ENCODE peak calls at places on chromosomes 12 and 14, in ten cellular contexts. K, O, P, Z, D, U, E, F, R and C are unnamed samples.

GRCh38 chr12:29921307-29921706 is 137.6 kb upstream of the TMTC1 start:
- DNase-seq in P (no peak), Z (no peak), F (no peak), O (no peak), E (no peak), R (no peak), D (no peak), U (peak; percentile 59), K (no peak), C (no peak)

GRCh38 chr12:89552376-89552775 is 26.5 kb upstream of the POC1B start:
- DNase-seq in U (no peak), F (no peak), Z (no peak), P (no peak), R (no peak), O (no peak), D (no peak), E (no peak), K (no peak), C (no peak)

GRCh38 chr12:122250047-122250446 is 16.2 kb downstream of the VPS33A start:
- DNase-seq in K (no peak), P (no peak), F (no peak), U (no peak), E (no peak), R (no peak), D (no peak), O (no peak), Z (no peak), C (no peak)

GRCh38 chr14:77459072-77459723 is 1.3 kb downstream of the AHSA1 start:
- DNase-seq in U (peak; percentile 63), E (peak; percentile 57), R (peak; percentile 54), O (no peak), F (no peak), K (no peak), Z (peak; percentile 78), P (peak; percentile 80), D (peak; percentile 51), C (no peak)

GRCh38 chr14:75422169-75422568 is 5.7 kb upstream of the JDP2 start:
- DNase-seq in R (no peak), U (no peak), P (no peak), O (no peak), Z (no peak), E (no peak), F (no peak), D (no peak), K (no peak), C (no peak)

GRCh38 chr14:72169521-72169920 is 237.3 kb downstream of the RGS6 start:
- DNase-seq in Z (no peak), O (no peak), F (no peak), E (no peak), K (no peak), U (peak; percentile 14), D (no peak), R (no peak), P (no peak), C (no peak)

GRCh38 chr14:72000907-72001306 is 68.7 kb downstream of the RGS6 start:
- DNase-seq in P (no peak), O (peak; percentile 48), D (no peak), K (no peak), F (peak; percentile 81), U (no peak), Z (no peak), R (no peak), E (no peak), C (peak; percentile 80)

GRCh38 chr12:124673881-124674617 is 106.6 kb upstream of the NCOR2 start:
- DNase-seq in R (no peak), Z (no peak), U (no peak), F (no peak), D (no peak), E (no peak), P (no peak), K (no peak), O (no peak), C (no peak)

GRCh38 chr14:61107896-61108295 is 126.9 kb downstream of the SLC38A6 start:
- DNase-seq in K (no peak), R (no peak), U (no peak), F (no peak), O (no peak), Z (no peak), D (no peak), E (no peak), P (no peak), C (no peak)

GRCh38 chr12:2248901-2249381 is 196.2 kb downstream of the CACNA1C start:
- DNase-seq in R (no peak), O (no peak), F (peak; percentile 62), Z (no peak), D (no peak), E (no peak), K (no peak), U (no peak), P (no peak), C (no peak)

GRCh38 chr12:108358580-108358965 is 19.5 kb upstream of the CMKLR1 start:
- DNase-seq in K (no peak), E (no peak), Z (no peak), F (no peak), D (no peak), U (no peak), P (no peak), R (no peak), O (no peak), C (no peak)

GRCh38 chr12:50246873-50247612 is 36.3 kb downstream of the LIMA1 start:
- DNase-seq in K (no peak), D (peak; percentile 23), O (no peak), U (peak; percentile 99), E (no peak), R (peak; percentile 67), F (peak; percentile 71), Z (peak; percentile 10), P (no peak), C (peak; percentile 67)

GRCh38 chr12:92961949-92962348 is 32.9 kb upstream of the EEA1 start:
- DNase-seq in P (no peak), E (no peak), D (no peak), Z (no peak), R (no peak), U (peak; percentile 67), F (no peak), K (no peak), O (no peak), C (no peak)

GRCh38 chr12:50558970-50559369 is 54.2 kb downstream of the DIP2B start:
- DNase-seq in K (no peak), P (no peak), Z (no peak), O (no peak), E (no peak), D (no peak), U (no peak), F (no peak), R (no peak), C (no peak)

GRCh38 chr12:5003025-5003666 is 40.5 kb upstream of the KCNA5 start:
- DNase-seq in U (peak; percentile 78), O (peak; percentile 61), P (peak; percentile 84), K (peak; percentile 36), F (peak; percentile 74), Z (peak; percentile 58), R (peak; percentile 55), D (no peak), E (peak; percentile 4), C (peak; percentile 67)

GRCh38 chr14:34733245-34733644 is 18.9 kb upstream of the CFL2 start:
- DNase-seq in O (no peak), K (no peak), Z (no peak), R (no peak), U (no peak), P (no peak), D (no peak), E (no peak), F (no peak), C (no peak)

GRCh38 chr14:102770910-102771543 is 6.2 kb upstream of the TRAF3 start:
- DNase-seq in E (no peak), P (no peak), Z (no peak), R (no peak), U (no peak), D (no peak), O (peak; percentile 35), K (no peak), F (no peak), C (no peak)

GRCh38 chr14:44768935-44769334 is 192.8 kb downstream of the KLHL28 start:
- DNase-seq in R (no peak), D (no peak), Z (no peak), P (no peak), U (no peak), K (no peak), O (no peak), F (no peak), E (no peak), C (no peak)

GRCh38 chr14:99760817-99761216 is 32.4 kb upstream of the EML1 start:
- DNase-seq in Z (no peak), P (no peak), R (no peak), K (no peak), O (no peak), U (no peak), E (no peak), F (no peak), D (no peak), C (no peak)

GRCh38 chr14:60169722-60170121 is 4.5 kb upstream of the DHRS7 start:
- DNase-seq in R (no peak), E (no peak), U (no peak), O (no peak), P (no peak), F (no peak), Z (no peak), D (no peak), K (no peak), C (no peak)

GRCh38 chr14:98494582-98494981 is 777.4 kb downstream of the BCL11B start:
- DNase-seq in K (no peak), F (no peak), Z (no peak), P (no peak), E (no peak), R (no peak), D (no peak), U (peak; percentile 25), O (no peak), C (no peak)

GRCh38 chr14:89466460-89466859 is 49.4 kb upstream of the FOXN3 start:
- DNase-seq in U (no peak), O (no peak), D (peak; percentile 20), Z (peak; percentile 10), F (no peak), K (no peak), P (no peak), E (peak; percentile 45), R (no peak), C (no peak)

GRCh38 chr14:29759521-29760340 is 167.9 kb downstream of the PRKD1 start:
- DNase-seq in D (no peak), Z (no peak), K (no peak), E (no peak), U (no peak), F (no peak), R (no peak), P (no peak), O (no peak), C (no peak)

GRCh38 chr12:9001233-9001632 is 11.9 kb downstream of the KLRG1 start:
- DNase-seq in F (no peak), O (no peak), E (no peak), P (no peak), U (no peak), R (no peak), D (no peak), K (no peak), Z (no peak), C (no peak)

GRCh38 chr12:132772551-132772950 is 10.9 kb upstream of the ANKLE2 start:
- DNase-seq in U (no peak), E (no peak), K (peak; percentile 55), R (no peak), F (peak; percentile 56), P (no peak), O (no peak), D (no peak), Z (no peak), C (peak; percentile 60)

GRCh38 chr12:65612440-65612839 is 211.8 kb upstream of the HMGA2 start:
- DNase-seq in P (no peak), K (no peak), F (no peak), D (no peak), E (no peak), U (no peak), R (no peak), Z (no peak), O (no peak), C (no peak)

GRCh38 chr14:104731249-104731924 is 7.4 kb downstream of the ADSS1 start:
- DNase-seq in R (no peak), E (no peak), F (no peak), O (no peak), D (no peak), K (no peak), Z (no peak), P (peak; percentile 54), U (peak; percentile 58), C (no peak)

GRCh38 chr12:80701388-80701787 is 6.0 kb upstream of the MYF6 start:
- DNase-seq in O (no peak), K (no peak), E (no peak), U (no peak), P (no peak), R (no peak), D (no peak), Z (no peak), F (no peak), C (no peak)